ENCODE peak calls at places on chromosomes 1 and 21, in eight cellular contexts. L is neural progenitor cell; U is fibroblast of lung; R is breast epithelium; V is HCT116; M is CD8-positive, alpha-beta T cell; F is OCI-LY7; A is cardiac muscle cell. Q is an unnamed sample.

GRCh38 chr1:28441674-28442073 is 64.2 kb upstream of the RCC1 start:
- DNase-seq in R (no peak), U (no peak), M (no peak), L (no peak), V (no peak), A (no peak), F (no peak), Q (no peak)

GRCh38 chr1:116334015-116334547 is 39.0 kb upstream of the ATP1A1 start:
- DNase-seq in F (no peak), V (no peak), U (peak; percentile 75), L (no peak), R (no peak), M (no peak), A (no peak), Q (no peak)

GRCh38 chr1:18091660-18092446 is 15.7 kb upstream of the IGSF21 start:
- DNase-seq in L (no peak), A (no peak), F (no peak), U (peak; percentile 2), V (no peak), M (no peak), R (no peak), Q (no peak)

GRCh38 chr21:21387891-21388290 is 389.7 kb downstream of the NCAM2 start:
- DNase-seq in R (no peak), L (no peak), A (no peak), F (no peak), U (no peak), M (no peak), V (no peak), Q (no peak)

GRCh38 chr1:198529414-198529813 is 11.1 kb downstream of the ATP6V1G3 start:
- DNase-seq in L (no peak), R (no peak), A (no peak), V (no peak), F (no peak), U (peak; percentile 93), M (no peak), Q (no peak)

GRCh38 chr21:42234026-42234425 is 15.1 kb downstream of the ABCG1 start:
- DNase-seq in A (no peak), U (no peak), L (peak; percentile 29), F (no peak), M (no peak), V (no peak), R (no peak), Q (no peak)

GRCh38 chr1:48082271-48082925 is 85.2 kb upstream of the TRABD2B start:
- DNase-seq in F (no peak), A (no peak), U (no peak), R (no peak), V (no peak), L (no peak), M (no peak), Q (peak; percentile 34)

GRCh38 chr1:112704511-112704907 is 2.4 kb downstream of the RHOC start:
- DNase-seq in A (no peak), V (no peak), F (no peak), U (no peak), R (no peak), L (no peak), M (no peak), Q (no peak)

GRCh38 chr1:82818596-82818995 is 1017.9 kb downstream of the ADGRL2 start:
- DNase-seq in U (no peak), V (no peak), A (no peak), L (no peak), R (no peak), F (no peak), M (no peak), Q (no peak)

GRCh38 chr1:58768971-58769808 is 14.7 kb downstream of the JUN start:
- DNase-seq in U (peak; percentile 70), V (no peak), R (peak; percentile 84), L (peak; percentile 88), A (peak; percentile 77), M (no peak), F (no peak), Q (peak; percentile 80)

GRCh38 chr1:9990944-9991343 is 6.1 kb upstream of the RBP7 start:
- DNase-seq in V (no peak), U (no peak), F (no peak), R (no peak), A (no peak), M (no peak), L (no peak), Q (peak; percentile 49)

GRCh38 chr1:226593541-226593940 is 45.0 kb downstream of the STUM start:
- DNase-seq in M (no peak), R (no peak), A (no peak), L (no peak), V (no peak), U (no peak), F (no peak), Q (no peak)

GRCh38 chr1:33118274-33118673 is 37.3 kb downstream of the AZIN2 start:
- DNase-seq in V (no peak), U (no peak), R (no peak), L (no peak), F (no peak), A (no peak), M (no peak), Q (no peak)

GRCh38 chr1:181100015-181100905 is 11.8 kb downstream of the IER5 start:
- DNase-seq in L (peak; percentile 43), A (no peak), F (no peak), U (no peak), M (no peak), V (no peak), R (no peak), Q (no peak)

GRCh38 chr1:25891606-25892005 is 14.6 kb downstream of the STMN1 start:
- DNase-seq in V (no peak), L (no peak), A (no peak), R (no peak), F (no peak), M (no peak), U (no peak), Q (no peak)

GRCh38 chr1:18109058-18109755 is 1.6 kb downstream of the IGSF21 start:
- DNase-seq in R (no peak), A (no peak), F (no peak), L (peak; percentile 55), V (no peak), M (no peak), U (no peak), Q (no peak)

GRCh38 chr1:117534995-117535467 is 70.8 kb upstream of the TENT5C start:
- DNase-seq in V (peak; percentile 35), L (peak; percentile 88), F (peak; percentile 85), A (peak; percentile 79), M (peak; percentile 9), U (peak; percentile 75), R (no peak), Q (no peak)

GRCh38 chr1:151461694-151462093 is 2.4 kb upstream of the POGZ start:
- DNase-seq in A (no peak), R (no peak), F (no peak), M (no peak), V (no peak), L (no peak), U (no peak), Q (no peak)

DNA sequence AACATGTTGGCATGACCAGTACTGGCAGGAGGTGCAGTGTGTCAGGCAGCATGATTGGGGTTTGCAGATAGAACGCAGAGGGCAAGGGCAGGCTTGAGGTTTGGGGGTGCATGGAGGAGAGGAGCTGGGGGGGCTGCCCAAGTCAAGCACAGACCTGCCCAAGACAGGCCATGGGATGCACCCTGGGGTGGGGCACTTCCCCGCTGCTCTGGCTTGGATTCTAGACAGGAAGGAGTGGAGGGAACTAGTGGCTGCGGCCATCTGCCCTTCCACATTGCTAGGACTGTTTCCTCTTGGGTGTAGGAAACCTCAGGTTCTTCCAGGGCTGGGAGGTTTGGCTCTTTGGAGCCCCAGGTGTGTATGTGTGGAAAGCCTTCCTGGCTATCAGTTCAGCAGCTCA is 3.0 kb downstream of the PDXK start:
- DNase-seq in M (no peak), L (no peak), U (no peak), F (no peak), R (no peak), V (no peak), A (no peak), Q (no peak)
- H3K4me3 ChIP-seq in M (no peak overlapping the region), L (no peak overlapping the region), U (no peak overlapping the region), F (no peak overlapping the region), R (no peak overlapping the region), V (no peak overlapping the region), A (no peak overlapping the region), Q (no peak overlapping the region)

GRCh38 chr1:42689912-42690311 is 7.7 kb downstream of the YBX1 start:
- DNase-seq in F (no peak), V (no peak), R (no peak), A (no peak), U (no peak), M (no peak), L (no peak), Q (no peak)
- H3K4me1 ChIP-seq in F (peaks cover 74% of the 10 kb centered on the region), V (peaks cover 24% of the 10 kb centered on the region), R (no peaks in the 10 kb centered on the region), A (peaks cover 38% of the 10 kb centered on the region), U (peaks cover under 1% of the 10 kb centered on the region), M (peaks cover 82% of the 10 kb centered on the region), L (peaks cover 38% of the 10 kb centered on the region), Q (peaks cover 15% of the 10 kb centered on the region)

GRCh38 chr1:3681898-3682806 is 29.8 kb downstream of the TP73 start:
- DNase-seq in R (no peak), U (no peak), A (no peak), V (no peak), L (no peak), F (no peak), M (no peak), Q (no peak)
- H3K4me3 ChIP-seq in R (no peak overlapping the region), U (no peak overlapping the region), A (no peak overlapping the region), V (no peak overlapping the region), L (no peak overlapping the region), F (no peak overlapping the region), M (no peak overlapping the region), Q (no peak overlapping the region)

DNA sequence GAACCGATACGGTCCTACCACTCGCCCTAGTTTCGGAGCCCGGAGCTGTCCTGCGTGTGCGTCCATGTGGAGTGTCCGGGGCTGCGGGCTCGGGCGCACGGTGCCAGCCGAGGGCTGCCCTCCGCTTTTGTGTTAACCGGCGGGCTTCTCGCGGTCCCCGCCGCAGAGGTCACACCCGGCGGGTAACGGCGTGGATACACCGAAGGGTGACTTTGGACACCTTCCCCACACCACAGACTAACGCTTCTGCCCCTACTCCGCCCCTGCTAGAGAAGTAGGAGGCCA is 695 bp upstream of the ATF3 start:
- DNase-seq in U (no peak), M (peak; percentile 3), A (no peak), F (no peak), L (no peak), R (peak; percentile 60), V (no peak), Q (no peak)
- H3K4me1 ChIP-seq in U (peaks cover 11% of the 10 kb centered on the region), M (peaks cover 25% of the 10 kb centered on the region), A (peaks cover 9% of the 10 kb centered on the region), F (peaks cover 4% of the 10 kb centered on the region), L (peaks cover 34% of the 10 kb centered on the region), R (no peaks in the 10 kb centered on the region), V (peaks cover 48% of the 10 kb centered on the region), Q (peaks cover 12% of the 10 kb centered on the region)

DNA sequence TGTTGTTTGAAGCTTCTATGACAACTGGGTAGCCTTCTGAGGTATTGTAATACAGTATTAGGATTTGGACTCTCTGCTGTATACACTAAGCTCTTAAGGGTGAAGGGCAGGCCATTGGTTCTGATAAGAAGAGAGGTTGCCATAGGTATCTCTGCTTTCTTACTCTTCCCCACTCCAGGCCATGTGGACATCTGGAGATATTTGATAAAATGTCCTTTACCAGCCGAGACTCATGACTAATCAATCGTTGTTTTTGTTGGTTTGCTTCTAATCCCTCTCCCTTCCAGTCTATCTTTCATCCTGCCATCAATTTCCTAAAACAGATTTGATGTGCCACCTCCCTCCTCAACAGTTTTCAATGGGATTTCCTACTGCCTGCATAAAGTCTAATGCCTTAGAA is 64.6 kb upstream of the WDR26 start:
- DNase-seq in A (no peak), F (no peak), M (no peak), L (no peak), V (no peak), U (no peak), R (no peak), Q (no peak)
- H3K4me3 ChIP-seq in A (no peak overlapping the region), F (no peak overlapping the region), M (no peak overlapping the region), L (no peak overlapping the region), V (no peak overlapping the region), U (no peak overlapping the region), R (no peak overlapping the region), Q (no peak overlapping the region)

Q was measured in uterus.